ENCODE peak calls at places on chromosomes 7 and 10, in six cellular contexts. Y is fibroblast of pulmonary artery; R is AG10803; K is Calu3; U is CD8-positive, alpha-beta T cell; E is cardiac muscle cell. O is an unnamed sample.

GRCh38 chr10:50409965-50410811 is 158.9 kb upstream of the ASAH2 start:
- DNase-seq in K (no peak), U (no peak), E (no peak), Y (no peak), R (peak), O (no peak)

GRCh38 chr10:14397069-14397468 is 66.3 kb upstream of the FRMD4A start:
- DNase-seq in E (peak), K (peak), Y (peak), R (peak), U (no peak), O (no peak)

GRCh38 chr7:25586513-25586912 is 358.2 kb upstream of the NPVF start:
- DNase-seq in U (no peak), R (no peak), K (no peak), Y (no peak), E (no peak), O (no peak)

GRCh38 chr10:101938316-101939272 is 95.0 kb upstream of the KCNIP2 start:
- DNase-seq in E (peak), R (peak), U (no peak), K (peak), Y (peak), O (no peak)

GRCh38 chr7:110856704-110857103 is 234.2 kb upstream of the LRRN3 start:
- DNase-seq in U (no peak), K (no peak), Y (no peak), E (no peak), R (no peak), O (no peak)

GRCh38 chr7:43560742-43561330 is 22.1 kb upstream of the STK17A start:
- DNase-seq in Y (no peak), R (no peak), E (no peak), U (no peak), K (no peak), O (no peak)

GRCh38 chr10:126063353-126063791 is 167.0 kb downstream of the FANK1 start:
- DNase-seq in R (peak), U (no peak), K (no peak), E (peak), Y (peak), O (no peak)

GRCh38 chr10:101272229-101272868 is 43.1 kb upstream of the LBX1 start:
- DNase-seq in E (peak), R (peak), Y (peak), U (peak), K (peak), O (peak)

GRCh38 chr10:116170815-116171250 is 102.2 kb downstream of the GFRA1 start:
- DNase-seq in R (peak), K (no peak), U (no peak), Y (peak), E (peak), O (no peak)

GRCh38 chr10:112624546-112625048 is 177.6 kb downstream of the VTI1A start:
- DNase-seq in U (no peak), K (no peak), E (peak), R (peak), Y (peak), O (no peak)

GRCh38 chr7:32891800-32892520 is 400 bp upstream of the KBTBD2 start:
- DNase-seq in R (peak), Y (peak), U (peak), E (peak), K (peak), O (peak)

GRCh38 chr7:18508441-18509427 is 13.2 kb downstream of the HDAC9 start:
- DNase-seq in R (peak), E (peak), Y (peak), K (peak), U (no peak), O (no peak)

GRCh38 chr10:89853796-89854195 is 152.4 kb downstream of the KIF20B start:
- DNase-seq in R (no peak), E (no peak), Y (no peak), K (no peak), U (no peak), O (peak)
- TF ChIP-seq CTCF in R (peak), E (peak), Y (peak), K (no peak), U (no peak), O (no peak)

GRCh38 chr7:11203224-11203623 is 229.6 kb downstream of the PHF14 start:
- DNase-seq in R (no peak), U (no peak), E (no peak), Y (no peak), K (no peak), O (no peak)

GRCh38 chr7:11206131-11206921 is 232.7 kb downstream of the PHF14 start:
- DNase-seq in R (no peak), K (no peak), E (no peak), Y (no peak), U (no peak), O (no peak)

GRCh38 chr7:11210374-11210773 is 236.7 kb downstream of the PHF14 start:
- DNase-seq in R (no peak), Y (no peak), E (no peak), K (no peak), U (no peak), O (no peak)

GRCh38 chr7:11203688-11204087 is 230.0 kb downstream of the PHF14 start:
- DNase-seq in U (no peak), E (no peak), Y (no peak), R (peak), K (no peak), O (no peak)

DNA sequence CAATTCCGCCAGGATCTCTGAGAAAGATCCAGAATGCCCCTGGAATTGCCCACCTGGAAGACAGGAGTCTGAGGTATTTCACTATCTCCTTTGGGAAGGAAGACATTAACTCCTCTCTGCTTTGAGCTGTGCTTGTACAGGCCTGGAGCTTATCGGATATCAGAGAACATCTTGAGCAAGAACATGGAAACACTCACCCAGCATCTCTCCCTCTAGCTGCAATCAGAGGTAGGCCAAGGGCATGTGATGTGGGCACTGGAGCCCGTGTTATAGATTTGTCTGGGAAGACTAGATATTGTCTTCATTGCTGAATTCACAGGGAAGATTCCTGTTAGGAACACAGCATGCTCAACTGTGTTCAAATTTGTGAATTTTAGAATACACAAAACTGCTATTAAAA is 233.9 kb downstream of the PHF14 start:
- DNase-seq in U (no peak), E (peak), R (no peak), K (no peak), Y (no peak), O (no peak)
- TF ChIP-seq CTCF in U (no peak), E (peak), R (no peak), K (no peak), Y (peak), O (peak)

GRCh38 chr7:102288285-102288930 is 1.7 kb downstream of the SH2B2 start:
- DNase-seq in Y (no peak), E (no peak), K (no peak), R (no peak), U (no peak), O (no peak)
- TF ChIP-seq CTCF in Y (peak), E (no peak), K (no peak), R (peak), U (no peak), O (no peak)

GRCh38 chr10:75347211-75347610 is 54.4 kb downstream of the ZNF503 start:
- DNase-seq in E (no peak), Y (no peak), R (no peak), U (no peak), K (no peak), O (no peak)

GRCh38 chr10:75352650-75353049 is 48.9 kb downstream of the ZNF503 start:
- DNase-seq in R (peak), E (no peak), Y (no peak), K (no peak), U (no peak), O (peak)

GRCh38 chr10:75353183-75353582 is 48.4 kb downstream of the ZNF503 start:
- DNase-seq in E (no peak), R (no peak), U (no peak), K (no peak), Y (no peak), O (no peak)

GRCh38 chr10:75351637-75352036 is 49.9 kb downstream of the ZNF503 start:
- DNase-seq in U (no peak), R (no peak), K (no peak), Y (no peak), E (no peak), O (no peak)

GRCh38 chr10:75350791-75351190 is 50.8 kb downstream of the ZNF503 start:
- DNase-seq in K (no peak), U (no peak), Y (peak), E (peak), R (peak), O (no peak)
- TF ChIP-seq CTCF in K (no peak), U (no peak), Y (no peak), E (peak), R (peak), O (no peak)

GRCh38 chr7:105439174-105439893 is 50.6 kb upstream of the SRPK2 start:
- DNase-seq in R (peak), U (no peak), E (peak), Y (peak), K (peak), O (peak)
- TF ChIP-seq CTCF in R (peak), U (no peak), E (no peak), Y (no peak), K (no peak), O (peak)

GRCh38 chr10:82811621-82812020 is 936.6 kb downstream of the NRG3 start:
- DNase-seq in U (no peak), K (peak), Y (peak), E (peak), R (peak), O (peak)
- TF ChIP-seq CTCF in U (no peak), K (no peak), Y (peak), E (peak), R (peak), O (peak)

DNA sequence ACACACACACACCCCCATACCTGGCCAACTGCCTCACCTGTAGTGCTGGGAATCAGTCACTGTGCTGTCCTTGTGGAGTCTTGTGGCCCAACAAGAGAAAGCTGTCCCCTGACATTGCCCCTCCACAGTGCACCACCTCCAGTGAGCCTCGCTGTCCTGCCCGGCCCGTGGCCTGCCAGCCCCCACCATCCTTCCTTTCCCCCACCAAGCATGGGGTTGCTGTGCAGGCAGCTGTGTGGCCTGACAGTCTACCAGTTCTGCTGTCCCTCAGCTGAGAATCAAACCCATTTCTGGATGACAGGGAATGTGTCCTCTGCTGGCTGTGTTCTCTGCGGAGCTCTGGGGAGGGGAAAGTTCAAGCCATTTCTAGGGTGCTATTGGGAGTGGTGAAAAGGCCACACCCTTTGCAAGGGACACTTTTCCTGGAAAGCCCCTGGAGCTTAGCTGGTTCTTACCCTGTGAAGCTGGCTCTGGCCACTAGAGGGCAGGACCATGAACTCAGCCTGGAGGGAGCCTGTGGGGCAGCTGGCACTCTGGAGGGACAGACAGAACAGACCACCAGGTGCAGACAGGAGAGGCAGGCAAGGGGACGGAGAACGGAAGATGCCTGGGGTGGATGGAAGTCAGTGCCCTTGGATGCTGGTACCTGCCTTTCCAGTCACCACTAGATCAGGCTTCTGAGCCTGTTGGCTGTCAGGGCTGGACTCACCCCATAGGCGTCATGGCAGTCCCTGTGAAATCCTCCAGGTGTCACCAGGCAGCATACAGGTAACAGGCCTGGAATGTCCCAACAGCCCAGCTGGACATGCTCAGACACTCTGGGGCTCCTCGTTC is 10.5 kb upstream of the MTPAP start:
- DNase-seq in U (peak), R (peak), Y (peak), E (peak), K (peak), O (peak)
- TF ChIP-seq CTCF in U (peak), R (peak), Y (peak), E (peak), K (peak), O (peak)

GRCh38 chr10:17001297-17001744 is 128.3 kb downstream of the CUBN start:
- DNase-seq in R (no peak), U (no peak), K (no peak), E (no peak), Y (no peak), O (peak)

GRCh38 chr10:17003666-17004065 is 125.9 kb downstream of the CUBN start:
- DNase-seq in E (no peak), K (no peak), U (no peak), R (peak), Y (no peak), O (peak)

GRCh38 chr10:17003151-17003550 is 126.5 kb downstream of the CUBN start:
- DNase-seq in E (peak), U (peak), K (no peak), R (peak), Y (peak), O (no peak)

GRCh38 chr10:16999665-17000451 is 129.8 kb downstream of the CUBN start:
- DNase-seq in Y (no peak), U (no peak), E (peak), R (peak), K (no peak), O (no peak)

DNA sequence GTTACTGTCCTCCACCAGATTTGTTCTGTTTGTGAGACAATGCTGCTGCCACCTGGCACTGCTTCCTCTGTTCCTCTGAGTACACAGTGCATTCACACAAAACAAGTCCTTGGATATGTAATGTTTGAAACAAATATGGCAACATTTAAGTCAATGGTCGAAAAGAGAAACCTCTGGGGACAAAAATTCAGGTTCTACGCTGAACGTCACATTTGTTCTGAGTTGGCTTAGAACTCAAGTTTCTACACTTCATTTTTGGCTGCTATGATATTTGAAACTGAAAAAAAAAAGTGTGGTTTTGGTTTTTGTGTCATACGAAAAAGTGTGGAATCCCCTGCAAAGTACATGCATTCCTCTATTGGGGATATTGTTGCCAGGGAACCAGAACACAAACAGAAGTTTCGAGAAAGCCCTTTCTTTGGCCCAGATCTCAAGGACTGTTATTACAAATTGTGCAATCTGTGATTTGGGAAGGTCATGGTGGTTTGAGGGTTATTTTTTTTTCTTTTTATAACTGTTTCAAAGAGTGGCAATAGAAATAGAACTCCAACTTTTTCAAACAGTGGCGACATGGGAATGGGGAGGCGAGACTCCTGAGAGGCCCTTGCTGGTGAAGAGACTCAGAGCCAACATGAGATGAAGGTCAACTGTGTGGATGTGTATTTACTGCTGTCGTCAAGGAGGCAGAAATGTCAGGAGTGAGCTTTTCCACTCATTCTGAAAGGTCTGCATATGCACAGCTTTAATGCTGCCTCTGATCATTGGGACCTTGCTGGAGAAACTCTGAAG is 127.5 kb downstream of the CUBN start:
- DNase-seq in K (no peak), R (peak), E (peak), Y (peak), U (peak), O (no peak)
- TF ChIP-seq CTCF in K (no peak), R (peak), E (no peak), Y (no peak), U (no peak), O (no peak)